ENCODE peak calls at places on chromosome 15, in seven cellular contexts. G is cardiac muscle cell, M is brain microvascular endothelial cell, Q is ovary, A is stomach, E is fibroblast of lung, P is cardiac fibroblast. D is an unnamed sample.

GRCh38 chr15:55915221-55915620 is 78.2 kb downstream of the NEDD4 start:
- DNase-seq in Q (no peak), G (no peak), P (peak; percentile 41), E (peak; percentile 63), M (no peak), A (no peak), D (no peak)

GRCh38 chr15:36579792-36580431 is 486 bp downstream of the CDIN1 start:
- DNase-seq in A (peak; percentile 27), Q (no peak), M (no peak), E (no peak), G (no peak), P (no peak), D (no peak)

GRCh38 chr15:80240261-80240660 is 11.8 kb downstream of the CTXND1 start:
- DNase-seq in A (no peak), E (no peak), Q (no peak), G (no peak), P (no peak), M (no peak), D (no peak)

GRCh38 chr15:71709808-71710418 is 100.4 kb upstream of the NR2E3 start:
- DNase-seq in P (no peak), Q (no peak), G (no peak), E (peak; percentile 41), A (no peak), M (no peak), D (no peak)

GRCh38 chr15:98861188-98861587 is 146.4 kb downstream of the PGPEP1L start:
- DNase-seq in E (no peak), A (no peak), P (no peak), Q (no peak), M (no peak), G (no peak), D (no peak)

GRCh38 chr15:101348643-101349496 is 53.8 kb upstream of the SNRPA1 start:
- DNase-seq in A (peak; percentile 88), G (no peak), M (no peak), E (no peak), Q (no peak), P (peak; percentile 41), D (peak; percentile 93)

GRCh38 chr15:47473857-47474256 is 243.4 kb upstream of the SEMA6D start:
- DNase-seq in A (no peak), M (no peak), Q (peak; percentile 68), G (no peak), E (peak; percentile 46), P (peak; percentile 94), D (no peak)

GRCh38 chr15:27889258-27889657 is 209.9 kb downstream of the OCA2 start:
- DNase-seq in Q (no peak), G (no peak), M (no peak), E (no peak), P (no peak), A (no peak), D (no peak)

GRCh38 chr15:65375871-65376552 is 1.8 kb downstream of the IGDCC3 start:
- DNase-seq in P (no peak), G (no peak), M (no peak), A (no peak), E (no peak), Q (no peak), D (no peak)

GRCh38 chr15:65373163-65373651 is 4.6 kb downstream of the IGDCC3 start:
- DNase-seq in P (no peak), Q (no peak), M (no peak), E (no peak), G (no peak), A (no peak), D (no peak)

GRCh38 chr15:65374334-65374733 is 3.5 kb downstream of the IGDCC3 start:
- DNase-seq in M (no peak), P (no peak), E (no peak), Q (no peak), G (no peak), A (no peak), D (no peak)

GRCh38 chr15:65376767-65377104 is 1.1 kb downstream of the IGDCC3 start:
- DNase-seq in E (no peak), P (no peak), Q (no peak), A (no peak), M (no peak), G (peak; percentile 50), D (no peak)

DNA sequence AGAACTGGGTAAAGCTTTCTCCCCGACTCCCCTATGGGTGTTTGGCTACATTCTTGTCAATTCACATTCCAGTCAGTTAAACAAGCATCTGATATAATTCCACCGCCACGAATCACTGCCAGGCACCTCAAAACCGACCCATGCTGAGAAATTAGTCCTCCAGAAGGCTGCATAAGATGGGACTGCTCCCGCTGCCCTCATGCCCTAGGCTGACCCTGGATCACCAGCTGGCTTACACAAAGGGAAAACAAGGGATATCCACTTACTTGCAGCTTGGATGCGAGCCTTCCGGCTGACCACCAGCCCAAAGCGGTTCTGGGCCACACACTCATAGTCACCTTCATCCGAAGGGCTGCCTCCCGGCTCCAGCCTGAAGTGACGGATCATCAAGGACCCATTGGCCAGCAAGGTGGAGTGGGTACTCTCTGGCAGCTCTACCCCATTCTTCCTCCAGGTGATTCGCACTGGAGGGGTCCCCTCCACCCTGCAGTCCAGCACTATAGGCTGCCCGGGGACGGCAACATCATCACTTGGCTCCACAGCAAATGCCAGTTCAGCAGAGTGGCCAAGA is 2.9 kb downstream of the IGDCC3 start:
- DNase-seq in P (no peak), A (no peak), E (peak; percentile 25), M (no peak), Q (no peak), G (no peak), D (no peak)
- H3K4me3 ChIP-seq in P (no peak overlapping the region), A (no peak overlapping the region), E (no peak overlapping the region), M (no peak overlapping the region), Q (no peak overlapping the region), G (no peak overlapping the region), D (no peak overlapping the region)

GRCh38 chr15:92631721-92632120 is 23.9 kb downstream of the FAM174B start:
- DNase-seq in Q (no peak), P (no peak), M (no peak), G (no peak), E (no peak), A (peak; percentile 22), D (no peak)
- TF ChIP-seq CTCF in Q (no peak), P (no peak), M (peak; percentile 12), G (no peak), E (no peak), A (no peak), D (no peak)

GRCh38 chr15:66251790-66252355 is 1.7 kb downstream of the MEGF11 start:
- DNase-seq in E (no peak), P (no peak), M (no peak), G (peak; percentile 8), Q (no peak), A (no peak), D (no peak)
- H3K4me3 ChIP-seq in E (no peak overlapping the region), P (no peak overlapping the region), M (no peak overlapping the region), G (peak overlapping the region; percentile 54), Q (peak overlapping the region; percentile 48), A (peak overlapping the region; percentile 59), D (no peak overlapping the region)

GRCh38 chr15:86677316-86677715 is 597.6 kb downstream of the AGBL1 start:
- DNase-seq in A (no peak), E (no peak), P (no peak), G (no peak), Q (no peak), M (no peak), D (no peak)
- TF ChIP-seq CTCF in A (no peak), E (no peak), P (no peak), G (no peak), Q (no peak), M (no peak), D (no peak)

GRCh38 chr15:64888336-64888735 is 23.4 kb upstream of the ANKDD1A start:
- DNase-seq in P (no peak), E (no peak), A (no peak), M (no peak), Q (no peak), G (no peak), D (no peak)

GRCh38 chr15:64892850-64893403 is 18.8 kb upstream of the ANKDD1A start:
- DNase-seq in Q (no peak), E (no peak), G (no peak), A (no peak), M (no peak), P (no peak), D (no peak)

GRCh38 chr15:64894395-64895056 is 17.2 kb upstream of the ANKDD1A start:
- DNase-seq in M (no peak), P (no peak), E (no peak), Q (no peak), G (no peak), A (peak; percentile 61), D (no peak)

GRCh38 chr15:64893481-64894394 is 18.0 kb upstream of the ANKDD1A start:
- DNase-seq in G (peak; percentile 96), A (peak; percentile 91), E (peak; percentile 96), P (peak; percentile 97), Q (peak; percentile 94), M (peak; percentile 91), D (no peak)

DNA sequence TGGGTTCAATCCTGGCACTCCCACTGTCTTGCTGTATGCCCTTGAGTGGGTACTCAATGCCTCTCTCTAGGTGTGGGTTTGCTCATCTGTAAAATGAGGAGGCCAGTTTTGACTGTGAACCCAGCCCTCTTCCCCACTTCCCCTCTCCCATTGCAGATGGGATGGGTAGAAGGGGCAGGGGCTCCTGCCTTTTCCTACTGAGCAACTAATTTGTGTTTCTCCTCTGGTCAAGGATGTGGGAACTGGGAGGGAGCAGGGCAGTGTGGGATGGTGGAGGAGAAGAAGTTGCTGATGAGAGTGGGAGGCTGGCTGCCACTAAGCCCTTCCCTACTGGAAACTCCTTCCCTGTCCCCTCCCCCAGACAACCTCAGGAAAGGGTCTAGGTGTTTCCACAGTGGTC is 20.2 kb upstream of the ANKDD1A start:
- DNase-seq in G (no peak), P (no peak), M (no peak), Q (no peak), E (no peak), A (no peak), D (no peak)
- H3K4me3 ChIP-seq in G (no peak overlapping the region), P (no peak overlapping the region), M (no peak overlapping the region), Q (no peak overlapping the region), E (no peak overlapping the region), A (no peak overlapping the region), D (no peak overlapping the region)

D was measured in LNCaP clone FGC.